ENCODE peak calls at places on chromosome 3, in four cellular contexts. W is GM23338, C is tibial nerve, I is mammary epithelial cell. Y is an unnamed sample.

GRCh38 chr3:177451940-177452484 is 254.7 kb upstream of the TBL1XR1 start:
- DNase-seq in I (peak; percentile 81), W (no peak), C (no peak), Y (no peak)

GRCh38 chr3:34015204-34016142 is 217.0 kb downstream of the PDCD6IP start:
- DNase-seq in W (peak; percentile 79), I (no peak), C (no peak), Y (no peak)

GRCh38 chr3:194395201-194395600 is 3.9 kb downstream of the GP5 start:
- DNase-seq in C (no peak), W (no peak), I (peak; percentile 7), Y (peak; percentile 62)

GRCh38 chr3:377158-377561 is 180.6 kb downstream of the CHL1 start:
- DNase-seq in C (no peak), I (peak; percentile 26), W (peak; percentile 63), Y (no peak)

GRCh38 chr3:72738752-72739520 is 109.3 kb downstream of the SHQ1 start:
- DNase-seq in C (no peak), I (no peak), W (peak; percentile 73), Y (peak; percentile 73)

GRCh38 chr3:119973276-119973675 is 121.0 kb downstream of the GSK3B start:
- DNase-seq in W (no peak), I (peak; percentile 59), C (no peak), Y (no peak)

GRCh38 chr3:159340877-159341500 is 539.1 kb downstream of the MFSD1 start:
- DNase-seq in C (no peak), I (no peak), W (peak; percentile 48), Y (no peak)

GRCh38 chr3:29478671-29479070 is 197.8 kb downstream of the RBMS3 start:
- DNase-seq in I (no peak), C (no peak), W (no peak), Y (no peak)

GRCh38 chr3:185813691-185814215 is 11.1 kb downstream of the IGF2BP2 start:
- DNase-seq in C (no peak), W (peak; percentile 84), I (peak; percentile 58), Y (peak; percentile 69)

GRCh38 chr3:183460059-183461052 is 31.9 kb upstream of the MCF2L2 start:
- DNase-seq in I (peak; percentile 49), W (no peak), C (no peak), Y (no peak)

GRCh38 chr3:186760883-186761447 is 22.4 kb upstream of the EIF4A2 start:
- DNase-seq in I (no peak), W (no peak), C (no peak), Y (no peak)

GRCh38 chr3:11178421-11178820 is 24.1 kb downstream of the HRH1 start:
- DNase-seq in C (no peak), W (no peak), I (no peak), Y (no peak)

GRCh38 chr3:12973827-12974226 is 99.4 kb downstream of the IQSEC1 start:
- DNase-seq in C (no peak), W (no peak), I (no peak), Y (no peak)

GRCh38 chr3:174243194-174243593 is 615.9 kb upstream of the NAALADL2 start:
- DNase-seq in I (no peak), C (no peak), W (no peak), Y (no peak)

GRCh38 chr3:46974421-46975227 is 1.9 kb downstream of the CCDC12 start:
- DNase-seq in I (no peak), C (no peak), W (no peak), Y (no peak)

GRCh38 chr3:111910806-111911205 is 51.7 kb downstream of the PHLDB2 start:
- DNase-seq in I (no peak), C (no peak), W (no peak), Y (peak; percentile 42)

GRCh38 chr3:40677321-40677720 is 152.6 kb downstream of the ZNF621 start:
- DNase-seq in C (no peak), W (no peak), I (no peak), Y (no peak)

GRCh38 chr3:10609134-10609533 is 103.7 kb upstream of the ATP2B2 start:
- DNase-seq in W (no peak), I (no peak), C (no peak), Y (no peak)

GRCh38 chr3:8857720-8858367 is 88.4 kb upstream of the OXTR start:
- DNase-seq in C (no peak), W (no peak), I (no peak), Y (no peak)

GRCh38 chr3:130826516-130826915 is 67.4 kb upstream of the ATP2C1 start:
- DNase-seq in W (no peak), I (peak; percentile 63), C (no peak), Y (no peak)

GRCh38 chr3:168801792-168802191 is 706.1 kb upstream of the GOLIM4 start:
- DNase-seq in C (no peak), W (no peak), I (peak; percentile 56), Y (peak; percentile 26)

GRCh38 chr3:62277470-62277869 is 95.9 kb downstream of the FEZF2 start:
- DNase-seq in C (no peak), I (no peak), W (no peak), Y (no peak)

GRCh38 chr3:3309836-3310235 is 130.3 kb upstream of the CRBN start:
- DNase-seq in I (no peak), C (no peak), W (no peak), Y (no peak)
- H3K4me3 ChIP-seq in I (no peak overlapping the region), C (no peak overlapping the region), W (no peak overlapping the region), Y (no peak overlapping the region)

GRCh38 chr3:14472471-14473351 is 67.4 kb downstream of the GRIP2 start:
- DNase-seq in I (peak; percentile 74), W (no peak), C (no peak), Y (peak; percentile 72)
- H3K4me3 ChIP-seq in I (no peak overlapping the region), W (no peak overlapping the region), C (no peak overlapping the region), Y (no peak overlapping the region)

GRCh38 chr3:134445095-134445494 is 40.7 kb downstream of the ANAPC13 start:
- DNase-seq in I (no peak), C (no peak), W (no peak), Y (no peak)

GRCh38 chr3:134447371-134447770 is 38.4 kb downstream of the ANAPC13 start:
- DNase-seq in C (no peak), W (no peak), I (no peak), Y (no peak)

GRCh38 chr3:134448664-134449063 is 37.1 kb downstream of the ANAPC13 start:
- DNase-seq in W (no peak), C (no peak), I (no peak), Y (no peak)

GRCh38 chr3:134446800-134447199 is 39.0 kb downstream of the ANAPC13 start:
- DNase-seq in C (no peak), I (peak; percentile 76), W (no peak), Y (no peak)

GRCh38 chr3:134445631-134446030 is 40.2 kb downstream of the ANAPC13 start:
- DNase-seq in W (no peak), C (peak; percentile 59), I (peak; percentile 39), Y (peak; percentile 36)
- H3K4me3 ChIP-seq in W (no peak overlapping the region), C (no peak overlapping the region), I (no peak overlapping the region), Y (no peak overlapping the region)

DNA sequence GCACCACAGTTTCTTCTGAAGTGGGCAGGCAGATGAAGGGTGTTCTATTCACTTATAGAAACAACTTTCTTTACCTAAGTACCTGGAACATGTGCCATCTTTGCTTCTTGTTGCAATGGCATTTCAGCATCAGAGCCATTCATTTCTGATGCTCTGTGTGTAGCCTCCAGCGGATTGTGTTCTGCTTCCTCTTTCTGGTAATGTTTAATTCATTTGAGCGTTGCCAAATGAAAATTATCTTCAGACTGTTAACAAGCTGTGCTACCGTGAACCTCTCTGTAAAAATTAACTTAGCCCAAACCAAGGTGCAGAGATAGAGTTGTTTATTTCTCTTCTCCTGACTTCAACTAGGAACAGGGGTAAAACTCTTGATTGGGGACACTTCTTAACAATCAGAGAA is 302.0 kb downstream of the EDEM1 start:
- DNase-seq in W (no peak), I (no peak), C (no peak), Y (no peak)
- H3K4me3 ChIP-seq in W (no peak overlapping the region), I (no peak overlapping the region), C (no peak overlapping the region), Y (no peak overlapping the region)